ENCODE peak calls at places on chromosomes 1 and 21, in five cellular contexts. M is IMR-90, P is SK-N-SH, K is HepG2, E is A549. Z is an unnamed sample.
A peak's percentile ranks its signal among the peaks of the same experiment; 100 is the strongest.

GRCh38 chr1:36528361-36529349 is 45.9 kb upstream of the CSF3R start:
- DNase-seq in M (no peak), P (no peak), K (no peak), E (no peak), Z (no peak)

GRCh38 chr1:2204384-2205190 is 10.0 kb upstream of the FAAP20 start:
- DNase-seq in M (peak; percentile 33), P (peak; percentile 99), K (peak; percentile 57), E (no peak), Z (no peak)

GRCh38 chr1:235098991-235099390 is 29.6 kb downstream of the TOMM20 start:
- DNase-seq in M (no peak), P (no peak), K (no peak), E (no peak), Z (no peak)

GRCh38 chr1:199931666-199932377 is 95.7 kb upstream of the NR5A2 start:
- DNase-seq in M (no peak), P (no peak), K (peak; percentile 30), E (no peak), Z (no peak)

GRCh38 chr1:86933562-86934377 is 19.3 kb downstream of the HS2ST1 start:
- DNase-seq in M (no peak), P (no peak), K (peak; percentile 52), E (no peak), Z (no peak)

GRCh38 chr1:235023197-235024044 is 105.2 kb downstream of the TOMM20 start:
- DNase-seq in M (no peak), P (no peak), K (no peak), E (no peak), Z (peak; percentile 81)

GRCh38 chr1:240806201-240806745 is 194.3 kb upstream of the GREM2 start:
- DNase-seq in M (peak; percentile 37), P (no peak), K (no peak), E (no peak), Z (no peak)

GRCh38 chr1:85289848-85290335 is 13.5 kb upstream of the BCL10 start:
- DNase-seq in M (no peak), P (no peak), K (no peak), E (no peak), Z (no peak)

GRCh38 chr1:51264470-51264869 is 28.4 kb downstream of the RNF11 start:
- DNase-seq in M (peak; percentile 96), P (no peak), K (no peak), E (no peak), Z (no peak)

GRCh38 chr1:206705187-206705586 is 20.5 kb downstream of the MAPKAPK2 start:
- DNase-seq in M (peak; percentile 89), P (no peak), K (no peak), E (no peak), Z (no peak)

GRCh38 chr1:160342520-160342919 is 530 bp downstream of the COPA start:
- DNase-seq in M (no peak), P (no peak), K (no peak), E (no peak), Z (no peak)

GRCh38 chr1:228037401-228038386 is 30.9 kb downstream of the WNT3A start:
- DNase-seq in M (peak; percentile 19), P (no peak), K (no peak), E (no peak), Z (no peak)

GRCh38 chr1:216119600-216119999 is 303.6 kb downstream of the USH2A start:
- DNase-seq in M (peak; percentile 50), P (peak; percentile 11), K (peak; percentile 11), E (peak; percentile 2), Z (no peak)

GRCh38 chr1:42267904-42268303 is 67.1 kb downstream of the FOXJ3 start:
- DNase-seq in M (no peak), P (no peak), K (no peak), E (no peak), Z (no peak)

GRCh38 chr1:170296642-170297041 is 150.9 kb downstream of the NTMT2 start:
- DNase-seq in M (peak; percentile 13), P (no peak), K (no peak), E (no peak), Z (no peak)

GRCh38 chr1:112840631-112841624 is 115.1 kb downstream of the SLC16A1 start:
- DNase-seq in M (no peak), P (no peak), K (no peak), E (no peak), Z (peak; percentile 40)

GRCh38 chr1:231518485-231519035 is 9.9 kb upstream of the TSNAX start:
- DNase-seq in M (no peak), P (no peak), K (no peak), E (no peak), Z (no peak)

GRCh38 chr1:206469933-206470691 is at the start of gene IKBKE:
- DNase-seq in M (peak; percentile 73), P (no peak), K (peak; percentile 64), E (peak; percentile 96), Z (no peak)

GRCh38 chr1:161192476-161193465 is 6.1 kb downstream of the ADAMTS4 start:
- DNase-seq in M (peak; percentile 65), P (peak; percentile 89), K (peak; percentile 72), E (peak; percentile 84), Z (no peak)

GRCh38 chr1:37177230-37177864 is 143.0 kb upstream of the GRIK3 start:
- DNase-seq in M (peak; percentile 1), P (peak; percentile 55), K (peak; percentile 25), E (peak; percentile 14), Z (no peak)

GRCh38 chr1:16905856-16906702 is 10.3 kb downstream of the RNU1-2 start:
- DNase-seq in M (peak; percentile 56), P (no peak), K (no peak), E (no peak), Z (no peak)

GRCh38 chr1:165284471-165284870 is 72.0 kb downstream of the LMX1A start:
- DNase-seq in M (no peak), P (no peak), K (no peak), E (no peak), Z (no peak)

GRCh38 chr1:119968068-119968492 is 71.8 kb upstream of the ADAM30 start:
- DNase-seq in M (peak; percentile 52), P (peak; percentile 16), K (peak; percentile 63), E (peak; percentile 6), Z (peak; percentile 31)

GRCh38 chr1:30322859-30323257 is 400.5 kb downstream of the MATN1 start:
- DNase-seq in M (no peak), P (no peak), K (no peak), E (no peak), Z (no peak)

GRCh38 chr1:2591233-2591580 is 4.6 kb downstream of the PRXL2B start:
- DNase-seq in M (no peak), P (no peak), K (no peak), E (no peak), Z (no peak)

GRCh38 chr1:156852414-156852874 is 6.5 kb downstream of the INSRR start:
- DNase-seq in M (peak; percentile 27), P (peak; percentile 96), K (peak; percentile 48), E (no peak), Z (no peak)

GRCh38 chr21:25936776-25937175 is 202.0 kb downstream of the GABPA start:
- DNase-seq in M (peak; percentile 15), P (no peak), K (no peak), E (no peak), Z (no peak)

DNA sequence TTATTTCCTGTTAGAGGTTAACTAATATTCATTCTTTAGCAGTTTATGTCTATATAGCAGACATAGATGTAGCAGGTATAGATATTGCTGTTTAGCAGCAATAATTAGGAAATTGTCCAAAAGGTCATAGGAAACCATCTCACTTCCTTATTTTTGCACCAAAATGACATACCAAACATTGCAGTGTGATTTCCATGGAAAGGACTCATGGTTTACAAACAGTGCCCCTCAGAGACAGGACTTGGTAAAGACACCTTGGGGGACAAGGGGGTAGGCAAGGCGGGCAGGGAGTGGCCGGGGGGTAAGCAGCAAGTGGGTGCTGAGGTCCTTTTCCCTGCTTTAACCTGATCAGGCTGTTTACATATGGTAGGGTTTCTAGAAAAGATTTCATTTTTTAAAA is 30.5 kb downstream of the BATF3 start:
- DNase-seq in M (peak; percentile 20), P (peak; percentile 65), K (peak; percentile 43), E (peak; percentile 53), Z (no peak)
- TF ChIP-seq RFX5 in M (no peak), P (no peak), K (no peak), E (no peak), Z (no peak)

DNA sequence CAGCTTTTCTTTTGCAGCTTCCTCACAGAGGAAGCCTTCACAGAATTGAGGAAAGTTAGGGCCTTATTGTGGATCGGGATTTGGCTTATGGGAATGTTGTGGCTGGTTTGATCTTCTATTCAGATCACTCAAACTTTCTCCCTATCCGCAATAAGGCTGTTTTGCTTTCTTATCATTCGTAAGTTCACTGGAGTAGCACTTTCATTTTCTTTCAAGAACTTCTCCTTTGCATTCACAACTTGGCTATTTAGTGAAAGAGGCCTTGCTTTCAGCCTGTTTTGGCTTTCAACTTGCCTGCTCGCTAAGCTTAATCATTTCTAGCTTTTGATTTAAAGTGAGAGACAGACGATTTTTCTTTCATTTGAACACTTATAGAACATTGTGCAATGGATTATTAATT is 181.9 kb upstream of the B3GALT2 start:
- DNase-seq in M (no peak), P (no peak), K (no peak), E (no peak), Z (no peak)
- TF ChIP-seq RFX5 in M (no peak), P (no peak), K (no peak), E (no peak), Z (no peak)

GRCh38 chr1:218397752-218398339 is 52.7 kb downstream of the TGFB2 start:
- DNase-seq in M (no peak), P (no peak), K (peak; percentile 75), E (peak; percentile 82), Z (no peak)
- TF ChIP-seq RFX5 in M (no peak), P (no peak), K (no peak), E (no peak), Z (no peak)

GRCh38 chr1:152108899-152109222 is 6.4 kb downstream of the TCHH start:
- DNase-seq in M (no peak), P (no peak), K (no peak), E (no peak), Z (no peak)

GRCh38 chr1:152109998-152110294 is 5.3 kb downstream of the TCHH start:
- DNase-seq in M (no peak), P (no peak), K (no peak), E (no peak), Z (no peak)

GRCh38 chr1:152110365-152110859 is 4.8 kb downstream of the TCHH start:
- DNase-seq in M (peak; percentile 44), P (no peak), K (no peak), E (peak; percentile 21), Z (no peak)

GRCh38 chr1:152107984-152108898 is 7.0 kb downstream of the TCHH start:
- DNase-seq in M (peak; percentile 46), P (no peak), K (no peak), E (peak; percentile 18), Z (no peak)

GRCh38 chr1:152109231-152109997 is 5.8 kb downstream of the TCHH start:
- DNase-seq in M (peak; percentile 6), P (no peak), K (no peak), E (no peak), Z (no peak)
- TF ChIP-seq RFX5 in M (no peak), P (no peak), K (no peak), E (no peak), Z (no peak)

Z was measured in GM12878.